ENCODE peak calls at places on chromosome 1, in five cellular contexts. D, T, L, M and E are unnamed samples.

GRCh38 chr1:204992499-204992898 is 50.5 kb upstream of the CNTN2 start:
- DNase-seq in D (no peak), T (no peak), L (no peak), M (no peak), E (no peak)

GRCh38 chr1:147720557-147720956 is 39.8 kb downstream of the GJA5 start:
- DNase-seq in D (no peak), T (no peak), L (no peak), M (no peak), E (no peak)

GRCh38 chr1:156625436-156626078 is 6.3 kb downstream of the HAPLN2 start:
- DNase-seq in D (peak; percentile 47), T (peak; percentile 61), L (peak; percentile 69), M (peak; percentile 74), E (peak; percentile 51)

GRCh38 chr1:163071381-163072255 is 2.5 kb downstream of the RGS4 start:
- DNase-seq in D (peak; percentile 88), T (peak; percentile 46), L (peak; percentile 54), M (peak; percentile 67), E (no peak)

GRCh38 chr1:161214374-161214773 is 721 bp upstream of the FCER1G start:
- DNase-seq in D (no peak), T (no peak), L (no peak), M (no peak), E (no peak)

GRCh38 chr1:17632541-17633193 is 93.2 kb downstream of the ARHGEF10L start:
- DNase-seq in D (no peak), T (no peak), L (no peak), M (no peak), E (no peak)

GRCh38 chr1:19208710-19209438 is 1.2 kb downstream of the UBR4 start:
- DNase-seq in D (peak; percentile 52), T (no peak), L (no peak), M (no peak), E (no peak)

GRCh38 chr1:207248544-207249206 is 72.8 kb upstream of the CD55 start:
- DNase-seq in D (no peak), T (no peak), L (no peak), M (no peak), E (no peak)

GRCh38 chr1:8702121-8702520 is 115.3 kb downstream of the RERE start:
- DNase-seq in D (peak; percentile 71), T (peak; percentile 57), L (no peak), M (peak; percentile 79), E (no peak)

GRCh38 chr1:171486048-171486519 is 754 bp downstream of the PRRC2C start:
- DNase-seq in D (peak; percentile 71), T (peak; percentile 47), L (no peak), M (no peak), E (peak; percentile 52)

GRCh38 chr1:171487038-171487437 is 1.7 kb downstream of the PRRC2C start:
- DNase-seq in D (no peak), T (no peak), L (no peak), M (no peak), E (no peak)

GRCh38 chr1:171484760-171485374 is 463 bp upstream of the PRRC2C start:
- DNase-seq in D (no peak), T (no peak), L (no peak), M (no peak), E (no peak)

GRCh38 chr1:171488190-171488929 is 3.0 kb downstream of the PRRC2C start:
- DNase-seq in D (peak; percentile 37), T (no peak), L (no peak), M (peak; percentile 19), E (no peak)

GRCh38 chr1:171485375-171486047 is at the start of gene PRRC2C:
- DNase-seq in D (peak; percentile 98), T (peak; percentile 97), L (peak; percentile 92), M (peak; percentile 99), E (peak; percentile 96)
- TF ChIP-seq POLR2A in D (peak; percentile 75), T (peak; percentile 72), L (peak; percentile 95), M (peak; percentile 42), E (no peak)

GRCh38 chr1:155128755-155129473 is 1.2 kb downstream of the EFNA1 start:
- DNase-seq in D (peak; percentile 95), T (peak; percentile 85), L (no peak), M (peak; percentile 75), E (peak; percentile 89)
- H3K4me3 ChIP-seq in D (peak overlapping the region; percentile 91), T (peak overlapping the region; percentile 68), L (no peak overlapping the region), M (peak overlapping the region; percentile 51), E (peak overlapping the region; percentile 51)

GRCh38 chr1:150628766-150629114 is 672 bp downstream of the ENSA start:
- DNase-seq in D (no peak), T (no peak), L (no peak), M (no peak), E (no peak)

GRCh38 chr1:150626150-150626549 is 3.3 kb downstream of the ENSA start:
- DNase-seq in D (no peak), T (no peak), L (no peak), M (no peak), E (no peak)

GRCh38 chr1:150627821-150628410 is 1.5 kb downstream of the ENSA start:
- DNase-seq in D (no peak), T (no peak), L (no peak), M (no peak), E (no peak)

DNA sequence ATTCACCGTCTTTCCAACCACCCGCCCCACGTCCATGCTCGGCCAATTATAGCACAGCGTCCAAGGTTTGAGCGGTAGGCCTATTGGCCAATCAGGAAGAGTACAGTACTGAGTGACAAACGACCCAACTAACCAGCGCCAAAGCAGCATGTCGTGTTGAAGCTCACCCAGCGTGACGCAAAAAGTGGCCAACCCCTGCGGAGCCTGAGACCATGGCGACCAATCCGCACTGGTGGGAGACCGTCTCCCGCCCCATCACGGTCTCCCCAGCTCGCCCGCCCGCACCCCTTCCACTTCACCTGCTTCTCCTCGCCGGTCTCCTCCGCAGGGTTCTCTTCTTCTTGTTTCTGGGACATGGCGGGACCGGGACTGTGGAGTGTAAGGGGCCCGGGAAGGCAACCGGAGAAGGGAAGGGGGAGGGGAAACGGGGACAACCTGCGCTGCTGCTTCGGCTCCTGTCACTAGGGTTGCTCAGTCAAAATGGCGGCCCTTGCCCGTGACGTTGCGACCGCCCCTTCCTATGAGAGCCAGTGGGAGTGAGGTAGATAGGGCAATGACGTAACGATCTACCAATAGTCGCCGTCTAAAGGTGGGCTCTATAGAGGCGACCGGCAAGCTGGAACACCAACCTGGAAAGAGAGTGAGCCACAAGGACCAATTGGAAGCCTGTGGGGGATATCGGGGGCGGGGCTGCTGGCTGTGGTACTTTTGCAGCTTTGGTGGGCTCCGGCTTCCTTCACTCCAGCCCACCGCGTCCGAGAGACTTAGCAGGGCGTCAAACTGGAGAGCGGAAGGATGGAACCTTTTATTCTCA is at the start of gene ENSA:
- DNase-seq in D (peak; percentile 99), T (peak; percentile 97), L (peak; percentile 89), M (peak; percentile 97), E (peak; percentile 97)
- TF ChIP-seq POLR2A in D (peak; percentile 38), T (peak; percentile 96), L (peak; percentile 97), M (peak; percentile 88), E (peak; percentile 93)

DNA sequence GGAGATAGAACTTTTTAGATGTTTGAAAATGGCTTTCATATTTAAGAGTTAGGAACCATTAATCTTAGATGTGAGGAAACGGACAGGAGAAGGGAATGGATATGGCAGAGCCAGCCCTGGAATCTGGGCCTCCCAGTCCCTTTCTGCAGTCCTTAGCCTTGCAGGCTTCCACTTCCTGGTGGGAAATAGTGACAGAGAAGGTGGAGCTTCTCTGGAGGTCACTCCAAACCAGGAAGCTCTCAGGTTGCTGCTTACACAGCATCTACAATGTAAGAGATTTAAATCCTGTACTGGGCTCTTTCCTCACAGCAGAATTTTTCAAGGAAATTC is 2.5 kb downstream of the S100A11 start:
- DNase-seq in D (no peak), T (no peak), L (no peak), M (no peak), E (no peak)
- H3K4me3 ChIP-seq in D (peak overlapping the region; percentile 99), T (no peak overlapping the region), L (peak overlapping the region; percentile 55), M (no peak overlapping the region), E (no peak overlapping the region)